ENCODE peak calls at places on chromosomes 6 and 20, in ten cellular contexts. One of them, this sample, is unnamed.

GRCh38 chr6:164303092-164304007 is 888.8 kb downstream of the QKI start:
- DNase-seq in body of pancreas: no peak
- DNase-seq in spleen: no peak
- DNase-seq in esophagus squamous epithelium: no peak
- DNase-seq in breast epithelium: peak; percentile 18
- DNase-seq in HepG2: no peak
- DNase-seq in gastrocnemius medialis: peak; percentile 59
- DNase-seq in heart left ventricle: no peak
- DNase-seq in Peyer's patch: no peak
- DNase-seq in GM12878: no peak
- DNase-seq in this sample: peak; percentile 68

GRCh38 chr20:14622796-14623195 is 285.4 kb upstream of the FLRT3 start:
- DNase-seq in heart left ventricle: no peak
- DNase-seq in spleen: no peak
- DNase-seq in body of pancreas: no peak
- DNase-seq in GM12878: no peak
- DNase-seq in Peyer's patch: no peak
- DNase-seq in HepG2: peak; percentile 27
- DNase-seq in esophagus squamous epithelium: no peak
- DNase-seq in breast epithelium: no peak
- DNase-seq in gastrocnemius medialis: no peak
- DNase-seq in this sample: no peak

GRCh38 chr6:141635621-141636020 is 497.1 kb upstream of the GJE1 start:
- DNase-seq in body of pancreas: no peak
- DNase-seq in esophagus squamous epithelium: no peak
- DNase-seq in heart left ventricle: no peak
- DNase-seq in spleen: no peak
- DNase-seq in HepG2: no peak
- DNase-seq in GM12878: no peak
- DNase-seq in Peyer's patch: no peak
- DNase-seq in gastrocnemius medialis: no peak
- DNase-seq in breast epithelium: no peak
- DNase-seq in this sample: no peak

GRCh38 chr20:38315290-38315966 is 11.5 kb downstream of the BPI start:
- DNase-seq in spleen: no peak
- DNase-seq in breast epithelium: no peak
- DNase-seq in esophagus squamous epithelium: no peak
- DNase-seq in Peyer's patch: no peak
- DNase-seq in body of pancreas: no peak
- DNase-seq in HepG2: no peak
- DNase-seq in gastrocnemius medialis: no peak
- DNase-seq in heart left ventricle: no peak
- DNase-seq in GM12878: no peak
- DNase-seq in this sample: no peak

GRCh38 chr6:90219168-90219985 is 77.3 kb downstream of the BACH2 start:
- DNase-seq in body of pancreas: peak; percentile 65
- DNase-seq in spleen: no peak
- DNase-seq in GM12878: no peak
- DNase-seq in HepG2: no peak
- DNase-seq in breast epithelium: peak; percentile 28
- DNase-seq in esophagus squamous epithelium: no peak
- DNase-seq in heart left ventricle: no peak
- DNase-seq in gastrocnemius medialis: peak; percentile 85
- DNase-seq in Peyer's patch: no peak
- DNase-seq in this sample: peak; percentile 70

GRCh38 chr6:80541186-80541585 is 434.7 kb downstream of the BCKDHB start:
- DNase-seq in gastrocnemius medialis: no peak
- DNase-seq in GM12878: no peak
- DNase-seq in HepG2: no peak
- DNase-seq in heart left ventricle: no peak
- DNase-seq in Peyer's patch: no peak
- DNase-seq in esophagus squamous epithelium: no peak
- DNase-seq in breast epithelium: no peak
- DNase-seq in spleen: no peak
- DNase-seq in body of pancreas: no peak
- DNase-seq in this sample: no peak

GRCh38 chr6:45327956-45328522 is at the start of gene RUNX2:
- DNase-seq in spleen: no peak
- DNase-seq in breast epithelium: no peak
- DNase-seq in esophagus squamous epithelium: no peak
- DNase-seq in gastrocnemius medialis: no peak
- DNase-seq in body of pancreas: no peak
- DNase-seq in HepG2: no peak
- DNase-seq in GM12878: no peak
- DNase-seq in heart left ventricle: no peak
- DNase-seq in Peyer's patch: no peak
- DNase-seq in this sample: no peak

GRCh38 chr20:9978395-9979004 is 56.3 kb upstream of the ANKEF1 start:
- DNase-seq in GM12878: peak; percentile 41
- DNase-seq in HepG2: peak; percentile 82
- DNase-seq in esophagus squamous epithelium: no peak
- DNase-seq in body of pancreas: peak; percentile 57
- DNase-seq in breast epithelium: peak; percentile 45
- DNase-seq in gastrocnemius medialis: peak; percentile 14
- DNase-seq in heart left ventricle: no peak
- DNase-seq in Peyer's patch: no peak
- DNase-seq in spleen: no peak
- DNase-seq in this sample: peak; percentile 87

GRCh38 chr6:134434019-134434949 is 116.4 kb upstream of the SGK1 start:
- DNase-seq in gastrocnemius medialis: no peak
- DNase-seq in GM12878: no peak
- DNase-seq in spleen: no peak
- DNase-seq in body of pancreas: no peak
- DNase-seq in HepG2: no peak
- DNase-seq in esophagus squamous epithelium: no peak
- DNase-seq in Peyer's patch: no peak
- DNase-seq in breast epithelium: no peak
- DNase-seq in heart left ventricle: no peak
- DNase-seq in this sample: no peak

GRCh38 chr6:109002100-109002697 is 92.4 kb downstream of the SESN1 start:
- DNase-seq in esophagus squamous epithelium: no peak
- DNase-seq in breast epithelium: peak; percentile 30
- DNase-seq in spleen: no peak
- DNase-seq in gastrocnemius medialis: peak; percentile 58
- DNase-seq in GM12878: no peak
- DNase-seq in body of pancreas: peak; percentile 50
- DNase-seq in Peyer's patch: no peak
- DNase-seq in HepG2: no peak
- DNase-seq in heart left ventricle: no peak
- DNase-seq in this sample: no peak

GRCh38 chr20:21981607-21982344 is 276.3 kb downstream of the PAX1 start:
- DNase-seq in breast epithelium: no peak
- DNase-seq in spleen: no peak
- DNase-seq in heart left ventricle: no peak
- DNase-seq in Peyer's patch: no peak
- DNase-seq in GM12878: no peak
- DNase-seq in gastrocnemius medialis: no peak
- DNase-seq in esophagus squamous epithelium: no peak
- DNase-seq in body of pancreas: no peak
- DNase-seq in HepG2: peak; percentile 65
- DNase-seq in this sample: no peak

GRCh38 chr6:28785962-28786679 is 137.7 kb downstream of the TRIM27 start:
- DNase-seq in Peyer's patch: no peak
- DNase-seq in breast epithelium: no peak
- DNase-seq in esophagus squamous epithelium: no peak
- DNase-seq in HepG2: no peak
- DNase-seq in gastrocnemius medialis: no peak
- DNase-seq in heart left ventricle: no peak
- DNase-seq in spleen: no peak
- DNase-seq in body of pancreas: no peak
- DNase-seq in GM12878: no peak
- DNase-seq in this sample: no peak

GRCh38 chr6:28794175-28795002 is 129.4 kb downstream of the TRIM27 start:
- DNase-seq in HepG2: peak; percentile 29
- DNase-seq in heart left ventricle: no peak
- DNase-seq in body of pancreas: no peak
- DNase-seq in GM12878: no peak
- DNase-seq in esophagus squamous epithelium: no peak
- DNase-seq in gastrocnemius medialis: no peak
- DNase-seq in Peyer's patch: no peak
- DNase-seq in spleen: no peak
- DNase-seq in breast epithelium: no peak
- DNase-seq in this sample: peak; percentile 29

GRCh38 chr6:28791002-28791383 is 132.8 kb downstream of the TRIM27 start:
- DNase-seq in Peyer's patch: no peak
- DNase-seq in HepG2: no peak
- DNase-seq in spleen: no peak
- DNase-seq in esophagus squamous epithelium: no peak
- DNase-seq in body of pancreas: no peak
- DNase-seq in breast epithelium: no peak
- DNase-seq in gastrocnemius medialis: no peak
- DNase-seq in heart left ventricle: no peak
- DNase-seq in GM12878: no peak
- DNase-seq in this sample: no peak

DNA sequence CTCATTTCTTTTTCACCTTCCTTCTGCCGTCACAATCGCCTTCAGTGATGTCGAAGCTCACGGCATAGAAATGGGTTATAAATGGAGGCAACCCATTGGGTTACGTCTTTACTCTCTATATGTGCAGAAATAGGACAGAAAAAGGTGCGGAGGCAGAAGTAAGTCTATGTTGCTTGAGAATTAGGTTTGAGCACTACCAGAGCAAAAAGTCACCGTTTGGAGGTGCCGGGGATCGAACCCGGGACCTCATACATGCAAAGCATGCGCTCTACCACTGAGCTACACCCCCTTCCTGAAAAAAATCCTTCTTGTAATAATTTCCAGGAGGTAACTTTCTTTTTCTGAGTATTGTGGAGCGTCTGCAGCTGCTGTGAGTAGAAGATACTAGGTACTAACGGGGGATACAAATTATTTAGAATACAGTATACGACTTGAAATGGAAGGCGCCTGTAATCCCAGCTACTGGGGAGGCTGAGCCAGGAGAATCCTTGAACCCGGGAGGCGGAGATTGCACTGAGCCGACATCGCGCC is 134.2 kb downstream of the TRIM27 start:
- DNase-seq in HepG2: peak; percentile 80
- DNase-seq in breast epithelium: no peak
- DNase-seq in GM12878: no peak
- DNase-seq in body of pancreas: no peak
- DNase-seq in spleen: no peak
- DNase-seq in esophagus squamous epithelium: no peak
- DNase-seq in heart left ventricle: no peak
- DNase-seq in gastrocnemius medialis: no peak
- DNase-seq in Peyer's patch: no peak
- DNase-seq in this sample: peak; percentile 49
- H3K4me3 ChIP-seq in HepG2: peak overlapping the region; percentile 76
- H3K4me3 ChIP-seq in breast epithelium: peak overlapping the region; percentile 20
- H3K4me3 ChIP-seq in GM12878: peak overlapping the region; percentile 40
- H3K4me3 ChIP-seq in body of pancreas: no peak overlapping the region
- H3K4me3 ChIP-seq in spleen: peak overlapping the region; percentile 20
- H3K4me3 ChIP-seq in esophagus squamous epithelium: peak overlapping the region; percentile 46
- H3K4me3 ChIP-seq in heart left ventricle: peak overlapping the region; percentile 33
- H3K4me3 ChIP-seq in gastrocnemius medialis: no peak overlapping the region
- H3K4me3 ChIP-seq in Peyer's patch: no peak overlapping the region
- H3K4me3 ChIP-seq in this sample: peak overlapping the region; percentile 65

GRCh38 chr20:50270569-50270968 is 79.9 kb downstream of the CEBPB start:
- DNase-seq in gastrocnemius medialis: no peak
- DNase-seq in Peyer's patch: no peak
- DNase-seq in GM12878: no peak
- DNase-seq in heart left ventricle: peak; percentile 79
- DNase-seq in spleen: peak; percentile 88
- DNase-seq in HepG2: no peak
- DNase-seq in esophagus squamous epithelium: no peak
- DNase-seq in breast epithelium: no peak
- DNase-seq in body of pancreas: no peak
- DNase-seq in this sample: no peak
- TF ChIP-seq POLR2A in gastrocnemius medialis: no peak
- TF ChIP-seq POLR2A in Peyer's patch: no peak
- TF ChIP-seq POLR2A in GM12878: no peak
- TF ChIP-seq POLR2A in heart left ventricle: no peak
- TF ChIP-seq POLR2A in spleen: no peak
- TF ChIP-seq POLR2A in HepG2: no peak
- TF ChIP-seq POLR2A in esophagus squamous epithelium: no peak
- TF ChIP-seq POLR2A in breast epithelium: no peak
- TF ChIP-seq POLR2A in body of pancreas: no peak
- TF ChIP-seq POLR2A in this sample: no peak

DNA sequence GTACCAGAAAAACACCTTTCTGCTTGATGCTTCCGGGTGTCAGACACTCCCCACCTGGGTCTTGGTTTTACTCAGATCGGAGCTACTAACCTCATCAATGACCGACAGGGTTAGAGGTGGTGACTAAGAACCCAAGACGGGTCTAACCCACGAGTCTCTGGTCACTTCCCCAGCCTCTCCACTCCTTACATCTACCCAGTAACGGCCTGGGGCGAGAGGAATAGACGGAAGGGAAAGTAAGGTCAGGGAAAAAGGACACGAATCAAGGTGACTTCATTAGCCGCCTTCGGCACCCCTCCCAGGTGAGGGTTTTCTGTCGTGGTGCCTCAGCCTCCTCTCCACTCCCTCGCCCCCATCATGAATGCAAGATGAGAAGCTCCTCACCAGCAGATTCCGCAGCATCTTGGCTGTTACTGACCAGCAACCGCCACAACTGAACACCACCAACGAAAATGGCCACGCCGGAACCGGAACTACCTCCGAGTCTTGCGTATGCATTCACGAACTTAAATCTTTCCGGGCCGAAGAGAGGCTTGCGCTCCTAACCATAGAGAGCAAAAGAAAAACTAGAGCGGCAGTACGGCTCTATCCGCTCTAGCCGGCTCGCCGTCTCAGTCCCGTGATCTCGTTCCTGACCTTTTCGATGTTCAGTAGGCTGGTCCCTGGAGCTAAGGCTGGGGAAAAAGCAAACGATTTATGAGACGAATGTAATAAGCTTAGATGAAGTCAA is at the start of gene COX7A2:
- DNase-seq in GM12878: peak; percentile 86
- DNase-seq in heart left ventricle: peak; percentile 89
- DNase-seq in spleen: peak; percentile 95
- DNase-seq in Peyer's patch: peak; percentile 90
- DNase-seq in body of pancreas: peak; percentile 87
- DNase-seq in esophagus squamous epithelium: peak; percentile 46
- DNase-seq in breast epithelium: peak; percentile 90
- DNase-seq in gastrocnemius medialis: peak; percentile 93
- DNase-seq in HepG2: peak; percentile 96
- DNase-seq in this sample: peak; percentile 98
- H3K27ac ChIP-seq in GM12878: peak within 1 kb of the TSS; percentile 97
- H3K27ac ChIP-seq in heart left ventricle: peak within 1 kb of the TSS; percentile 86
- H3K27ac ChIP-seq in spleen: peak within 1 kb of the TSS; percentile 93
- H3K27ac ChIP-seq in Peyer's patch: peak within 1 kb of the TSS; percentile 93
- H3K27ac ChIP-seq in body of pancreas: peak within 1 kb of the TSS; percentile 74
- H3K27ac ChIP-seq in esophagus squamous epithelium: peak within 1 kb of the TSS; percentile 97
- H3K27ac ChIP-seq in breast epithelium: peak within 1 kb of the TSS; percentile 96
- H3K27ac ChIP-seq in gastrocnemius medialis: peak within 1 kb of the TSS; percentile 91
- H3K27ac ChIP-seq in HepG2: peak within 1 kb of the TSS; percentile 91
- H3K27ac ChIP-seq in this sample: peak within 1 kb of the TSS; percentile 90

DNA sequence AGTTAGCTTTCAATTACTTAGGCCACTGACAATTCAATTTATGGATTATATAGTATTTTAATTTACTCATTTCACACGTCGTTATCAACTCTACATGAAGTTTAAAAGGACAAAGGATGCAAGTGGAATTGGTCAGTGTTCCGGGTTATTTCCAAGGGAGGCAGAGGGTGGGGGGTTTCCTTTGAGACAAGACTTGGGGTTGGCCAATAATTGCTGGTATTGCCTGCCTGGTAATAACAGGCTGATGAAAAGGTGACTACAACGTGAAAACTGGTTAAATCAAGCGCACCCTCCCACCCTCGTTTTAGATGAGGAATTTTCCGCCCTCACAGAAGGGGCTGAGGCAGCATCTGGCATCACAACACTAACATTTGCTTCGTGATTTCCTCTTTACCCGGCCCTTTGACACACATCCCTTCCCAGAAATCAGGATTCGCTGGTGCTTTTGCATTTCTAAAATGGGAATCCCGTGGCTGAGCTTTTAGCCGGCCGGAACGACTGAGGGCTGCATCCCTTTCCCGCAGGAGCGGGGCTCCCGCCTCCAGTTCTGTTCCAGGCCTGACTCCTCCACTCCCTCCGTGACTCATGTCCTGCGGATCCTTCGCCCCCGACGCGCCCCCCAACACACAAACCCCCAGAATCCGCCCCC is 1.0 kb upstream of the PIM1 start:
- DNase-seq in Peyer's patch: peak; percentile 25
- DNase-seq in gastrocnemius medialis: no peak
- DNase-seq in body of pancreas: peak; percentile 62
- DNase-seq in HepG2: no peak
- DNase-seq in GM12878: no peak
- DNase-seq in esophagus squamous epithelium: no peak
- DNase-seq in spleen: no peak
- DNase-seq in breast epithelium: no peak
- DNase-seq in heart left ventricle: no peak
- DNase-seq in this sample: no peak
- H3K4me3 ChIP-seq in Peyer's patch: peak overlapping the region; percentile 62
- H3K4me3 ChIP-seq in gastrocnemius medialis: peak overlapping the region; percentile 93
- H3K4me3 ChIP-seq in body of pancreas: peak overlapping the region; percentile 44
- H3K4me3 ChIP-seq in HepG2: peak overlapping the region; percentile 75
- H3K4me3 ChIP-seq in GM12878: peak overlapping the region; percentile 65
- H3K4me3 ChIP-seq in esophagus squamous epithelium: peak overlapping the region; percentile 86
- H3K4me3 ChIP-seq in spleen: peak overlapping the region; percentile 97
- H3K4me3 ChIP-seq in breast epithelium: peak overlapping the region; percentile 89
- H3K4me3 ChIP-seq in heart left ventricle: peak overlapping the region; percentile 66
- H3K4me3 ChIP-seq in this sample: peak overlapping the region; percentile 34